ENCODE peak calls at places on chromosome 4, in five cellular contexts. One of them, this sample, is unnamed.

GRCh38 chr4:30429813-30430466 is 290.2 kb upstream of the PCDH7 start:
- DNase-seq in heart left ventricle: no peak
- DNase-seq in fibroblast of mammary gland: peak; percentile 83
- DNase-seq in psoas muscle: no peak
- DNase-seq in H9: no peak
- DNase-seq in this sample: no peak

GRCh38 chr4:65917486-65917885 is 247.2 kb upstream of the EPHA5 start:
- DNase-seq in psoas muscle: no peak
- DNase-seq in fibroblast of mammary gland: peak; percentile 33
- DNase-seq in H9: no peak
- DNase-seq in heart left ventricle: no peak
- DNase-seq in this sample: no peak

GRCh38 chr4:142373610-142374009 is 472.5 kb downstream of the INPP4B start:
- DNase-seq in psoas muscle: no peak
- DNase-seq in heart left ventricle: no peak
- DNase-seq in H9: no peak
- DNase-seq in fibroblast of mammary gland: peak; percentile 59
- DNase-seq in this sample: no peak

GRCh38 chr4:185019451-185020292 is 1.4 kb downstream of the HELT start:
- DNase-seq in fibroblast of mammary gland: no peak
- DNase-seq in H9: peak; percentile 75
- DNase-seq in heart left ventricle: no peak
- DNase-seq in psoas muscle: no peak
- DNase-seq in this sample: peak; percentile 43

GRCh38 chr4:113397114-113397701 is 347.8 kb downstream of the ANK2 start:
- DNase-seq in fibroblast of mammary gland: peak; percentile 72
- DNase-seq in heart left ventricle: no peak
- DNase-seq in H9: no peak
- DNase-seq in psoas muscle: no peak
- DNase-seq in this sample: no peak

GRCh38 chr4:141213550-141213991 is 7.1 kb upstream of the ZNF330 start:
- DNase-seq in H9: no peak
- DNase-seq in heart left ventricle: no peak
- DNase-seq in psoas muscle: no peak
- DNase-seq in fibroblast of mammary gland: no peak
- DNase-seq in this sample: no peak

GRCh38 chr4:88706574-88706973 is 8.9 kb upstream of the NAP1L5 start:
- DNase-seq in H9: no peak
- DNase-seq in fibroblast of mammary gland: peak; percentile 76
- DNase-seq in heart left ventricle: peak; percentile 28
- DNase-seq in psoas muscle: peak; percentile 36
- DNase-seq in this sample: no peak

GRCh38 chr4:46946914-46947313 is 37.9 kb upstream of the COX7B2 start:
- DNase-seq in heart left ventricle: no peak
- DNase-seq in H9: no peak
- DNase-seq in fibroblast of mammary gland: peak; percentile 1
- DNase-seq in psoas muscle: no peak
- DNase-seq in this sample: no peak

GRCh38 chr4:19850909-19851308 is 400.8 kb upstream of the SLIT2 start:
- DNase-seq in fibroblast of mammary gland: peak; percentile 89
- DNase-seq in psoas muscle: no peak
- DNase-seq in H9: no peak
- DNase-seq in heart left ventricle: no peak
- DNase-seq in this sample: no peak

GRCh38 chr4:172997851-172998250 is 170.8 kb upstream of the GALNT7 start:
- DNase-seq in H9: no peak
- DNase-seq in psoas muscle: no peak
- DNase-seq in heart left ventricle: no peak
- DNase-seq in fibroblast of mammary gland: no peak
- DNase-seq in this sample: no peak

GRCh38 chr4:172601195-172601594 is 567.4 kb upstream of the GALNT7 start:
- DNase-seq in fibroblast of mammary gland: no peak
- DNase-seq in psoas muscle: no peak
- DNase-seq in heart left ventricle: no peak
- DNase-seq in H9: no peak
- DNase-seq in this sample: no peak

GRCh38 chr4:99811850-99812249 is 4.8 kb upstream of the DAPP1 start:
- DNase-seq in fibroblast of mammary gland: peak; percentile 52
- DNase-seq in psoas muscle: no peak
- DNase-seq in H9: no peak
- DNase-seq in heart left ventricle: no peak
- DNase-seq in this sample: no peak

GRCh38 chr4:108029321-108029720 is 39.6 kb downstream of the HADH start:
- DNase-seq in heart left ventricle: no peak
- DNase-seq in H9: no peak
- DNase-seq in psoas muscle: no peak
- DNase-seq in fibroblast of mammary gland: no peak
- DNase-seq in this sample: no peak

GRCh38 chr4:168842186-168842585 is 167.9 kb downstream of the CBR4 start:
- DNase-seq in H9: no peak
- DNase-seq in psoas muscle: no peak
- DNase-seq in heart left ventricle: no peak
- DNase-seq in fibroblast of mammary gland: peak; percentile 60
- DNase-seq in this sample: no peak
- TF ChIP-seq CTCF in H9: no peak
- TF ChIP-seq CTCF in psoas muscle: no peak
- TF ChIP-seq CTCF in heart left ventricle: no peak
- TF ChIP-seq CTCF in fibroblast of mammary gland: no peak
- TF ChIP-seq CTCF in this sample: no peak

GRCh38 chr4:186368291-186368690 is 102.3 kb downstream of the F11 start:
- DNase-seq in heart left ventricle: no peak
- DNase-seq in psoas muscle: no peak
- DNase-seq in fibroblast of mammary gland: no peak
- DNase-seq in H9: no peak
- DNase-seq in this sample: no peak

GRCh38 chr4:186360551-186360950 is 94.6 kb downstream of the F11 start:
- DNase-seq in fibroblast of mammary gland: no peak
- DNase-seq in psoas muscle: no peak
- DNase-seq in H9: no peak
- DNase-seq in heart left ventricle: no peak
- DNase-seq in this sample: no peak

DNA sequence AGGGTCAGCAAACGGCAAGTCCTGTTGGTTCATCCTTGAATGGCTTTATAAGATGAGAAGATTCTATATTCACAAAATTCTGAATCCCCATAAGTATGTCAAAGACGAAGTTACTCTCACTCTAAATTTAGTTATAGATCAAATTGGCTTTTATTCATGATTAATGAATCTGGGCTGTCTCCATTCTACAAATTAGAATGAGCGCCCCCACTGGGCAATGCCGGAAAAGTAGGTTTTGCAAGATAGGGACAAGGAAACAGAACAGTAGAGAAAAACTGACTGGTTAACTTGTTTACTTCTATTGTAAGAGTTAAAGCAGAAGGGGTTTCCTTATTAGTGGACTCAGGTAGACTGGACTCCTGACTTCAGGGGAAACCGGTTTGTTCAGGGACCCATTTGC is 100.3 kb downstream of the F11 start:
- DNase-seq in psoas muscle: no peak
- DNase-seq in fibroblast of mammary gland: no peak
- DNase-seq in heart left ventricle: no peak
- DNase-seq in H9: no peak
- DNase-seq in this sample: no peak
- TF ChIP-seq CTCF in psoas muscle: no peak
- TF ChIP-seq CTCF in fibroblast of mammary gland: no peak
- TF ChIP-seq CTCF in heart left ventricle: no peak
- TF ChIP-seq CTCF in H9: peak; percentile 51
- TF ChIP-seq CTCF in this sample: no peak

GRCh38 chr4:162461952-162462351 is 298.2 kb upstream of the FSTL5 start:
- DNase-seq in fibroblast of mammary gland: no peak
- DNase-seq in heart left ventricle: no peak
- DNase-seq in psoas muscle: no peak
- DNase-seq in H9: no peak
- DNase-seq in this sample: no peak
- TF ChIP-seq CTCF in fibroblast of mammary gland: peak; percentile 3
- TF ChIP-seq CTCF in heart left ventricle: peak; percentile 29
- TF ChIP-seq CTCF in psoas muscle: no peak
- TF ChIP-seq CTCF in H9: peak; percentile 52
- TF ChIP-seq CTCF in this sample: no peak

GRCh38 chr4:40599431-40599830 is 30.2 kb downstream of the RBM47 start:
- DNase-seq in fibroblast of mammary gland: no peak
- DNase-seq in H9: no peak
- DNase-seq in heart left ventricle: no peak
- DNase-seq in psoas muscle: no peak
- DNase-seq in this sample: no peak

GRCh38 chr4:40607224-40607623 is 22.4 kb downstream of the RBM47 start:
- DNase-seq in psoas muscle: no peak
- DNase-seq in heart left ventricle: no peak
- DNase-seq in H9: no peak
- DNase-seq in fibroblast of mammary gland: peak; percentile 66
- DNase-seq in this sample: no peak

GRCh38 chr4:40601641-40602040 is 28.0 kb downstream of the RBM47 start:
- DNase-seq in psoas muscle: no peak
- DNase-seq in fibroblast of mammary gland: no peak
- DNase-seq in H9: no peak
- DNase-seq in heart left ventricle: no peak
- DNase-seq in this sample: no peak

GRCh38 chr4:40606239-40606767 is 23.4 kb downstream of the RBM47 start:
- DNase-seq in H9: no peak
- DNase-seq in fibroblast of mammary gland: no peak
- DNase-seq in psoas muscle: no peak
- DNase-seq in heart left ventricle: no peak
- DNase-seq in this sample: no peak

DNA sequence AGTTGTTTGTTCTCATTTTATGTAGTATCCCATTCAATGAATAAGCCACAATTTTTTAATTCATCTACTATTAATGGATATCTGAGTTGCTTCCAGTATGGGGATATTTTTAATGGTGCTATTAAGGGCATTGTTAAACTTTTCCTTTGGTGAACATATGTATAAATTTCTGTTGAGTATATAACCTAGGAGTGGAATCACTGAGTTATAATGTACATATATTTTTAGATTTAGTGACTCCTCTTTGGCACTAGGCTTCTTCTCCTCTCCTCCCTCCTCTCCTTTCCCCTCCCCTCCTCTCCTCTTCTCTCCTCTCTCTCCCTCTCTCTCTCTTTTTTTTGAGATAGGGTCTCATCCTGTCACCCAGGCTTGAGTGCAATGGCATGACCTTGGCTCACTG is 26.4 kb downstream of the RBM47 start:
- DNase-seq in psoas muscle: no peak
- DNase-seq in heart left ventricle: no peak
- DNase-seq in fibroblast of mammary gland: no peak
- DNase-seq in H9: no peak
- DNase-seq in this sample: no peak
- TF ChIP-seq CTCF in psoas muscle: no peak
- TF ChIP-seq CTCF in heart left ventricle: no peak
- TF ChIP-seq CTCF in fibroblast of mammary gland: no peak
- TF ChIP-seq CTCF in H9: no peak
- TF ChIP-seq CTCF in this sample: no peak

GRCh38 chr4:169115897-169116254 is 105.8 kb upstream of the CBR4 start:
- DNase-seq in psoas muscle: no peak
- DNase-seq in heart left ventricle: no peak
- DNase-seq in fibroblast of mammary gland: peak; percentile 95
- DNase-seq in H9: no peak
- DNase-seq in this sample: no peak
- TF ChIP-seq CTCF in psoas muscle: no peak
- TF ChIP-seq CTCF in heart left ventricle: no peak
- TF ChIP-seq CTCF in fibroblast of mammary gland: peak; percentile 58
- TF ChIP-seq CTCF in H9: no peak
- TF ChIP-seq CTCF in this sample: no peak

GRCh38 chr4:186727977-186728519 is 4.4 kb upstream of the FAT1 start:
- DNase-seq in psoas muscle: no peak
- DNase-seq in heart left ventricle: no peak
- DNase-seq in H9: peak; percentile 62
- DNase-seq in fibroblast of mammary gland: peak; percentile 34
- DNase-seq in this sample: no peak
- TF ChIP-seq CTCF in psoas muscle: no peak
- TF ChIP-seq CTCF in heart left ventricle: no peak
- TF ChIP-seq CTCF in H9: peak; percentile 16
- TF ChIP-seq CTCF in fibroblast of mammary gland: no peak
- TF ChIP-seq CTCF in this sample: no peak

DNA sequence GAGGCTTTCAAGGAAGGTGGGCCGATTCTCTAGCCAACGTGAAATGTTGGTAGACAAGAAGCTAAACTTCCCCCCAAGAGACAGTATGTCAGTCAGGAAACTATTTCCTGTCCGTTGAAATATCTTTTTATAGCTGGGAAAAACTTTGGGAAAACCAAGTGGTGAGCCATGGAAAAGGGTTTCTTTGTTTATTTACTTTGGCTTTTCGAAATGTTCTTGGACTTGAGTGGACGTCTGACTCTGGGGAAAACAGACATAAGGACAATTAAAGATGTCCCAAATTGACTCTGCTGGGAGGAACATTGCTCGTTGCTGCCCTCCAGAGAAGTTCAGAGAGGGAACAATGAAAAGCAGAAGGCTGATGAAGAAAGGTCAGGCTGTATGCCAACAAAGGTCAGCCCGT is 295.4 kb downstream of the RAPGEF2 start:
- DNase-seq in fibroblast of mammary gland: peak; percentile 83
- DNase-seq in heart left ventricle: peak; percentile 46
- DNase-seq in psoas muscle: no peak
- DNase-seq in H9: no peak
- DNase-seq in this sample: no peak
- TF ChIP-seq CTCF in fibroblast of mammary gland: peak; percentile 11
- TF ChIP-seq CTCF in heart left ventricle: peak; percentile 38
- TF ChIP-seq CTCF in psoas muscle: no peak
- TF ChIP-seq CTCF in H9: no peak
- TF ChIP-seq CTCF in this sample: no peak

GRCh38 chr4:5399790-5400421 is 308.5 kb downstream of the EVC2 start:
- DNase-seq in psoas muscle: no peak
- DNase-seq in H9: peak; percentile 55
- DNase-seq in fibroblast of mammary gland: peak; percentile 6
- DNase-seq in heart left ventricle: no peak
- DNase-seq in this sample: peak; percentile 58
- TF ChIP-seq CTCF in psoas muscle: peak; percentile 14
- TF ChIP-seq CTCF in H9: peak; percentile 85
- TF ChIP-seq CTCF in fibroblast of mammary gland: peak; percentile 55
- TF ChIP-seq CTCF in heart left ventricle: no peak
- TF ChIP-seq CTCF in this sample: peak; percentile 85

DNA sequence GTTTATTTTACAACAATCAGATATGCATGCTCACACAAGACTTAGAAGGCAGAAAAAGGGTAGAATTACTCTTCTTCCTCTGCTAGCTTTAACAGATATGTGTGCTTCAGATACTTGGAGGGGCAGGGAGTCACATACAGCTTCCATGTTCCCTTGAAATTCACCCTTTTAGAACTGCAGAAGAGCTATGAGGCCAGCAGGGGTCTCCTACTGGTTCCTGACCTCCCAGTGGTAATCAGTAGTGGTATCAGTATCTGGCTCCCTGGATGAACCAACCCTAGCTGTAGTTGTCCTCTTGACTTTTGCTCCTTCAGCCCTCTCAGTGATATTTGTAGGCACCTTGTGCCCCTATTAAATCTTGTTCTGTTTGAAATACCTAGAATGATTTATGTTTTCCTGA is 81.5 kb downstream of the RCHY1 start:
- DNase-seq in fibroblast of mammary gland: peak; percentile 28
- DNase-seq in heart left ventricle: no peak
- DNase-seq in psoas muscle: no peak
- DNase-seq in H9: peak; percentile 61
- DNase-seq in this sample: no peak
- TF ChIP-seq CTCF in fibroblast of mammary gland: peak; percentile 48
- TF ChIP-seq CTCF in heart left ventricle: no peak
- TF ChIP-seq CTCF in psoas muscle: no peak
- TF ChIP-seq CTCF in H9: peak; percentile 70
- TF ChIP-seq CTCF in this sample: peak; percentile 12

This sample was measured in glutamatergic neuron.